ENCODE peak calls at places on chromosomes 13 and 19, in six cellular contexts. S is tibial artery, J is aorta, M is retinal pigment epithelial cell, K is GM12865, O is NCI-H1930. I is an unnamed sample.

GRCh38 chr13:80972857-80973478 is 632.0 kb upstream of the SPRY2 start:
- DNase-seq in O (no peak), K (no peak), J (no peak), S (no peak), M (no peak), I (no peak)

GRCh38 chr13:28408235-28408848 is 86.6 kb downstream of the FLT1 start:
- DNase-seq in J (no peak), S (no peak), M (no peak), O (no peak), K (no peak), I (no peak)

GRCh38 chr19:29653398-29653797 is 11.9 kb upstream of the PLEKHF1 start:
- DNase-seq in S (no peak), O (no peak), J (no peak), K (no peak), M (no peak), I (no peak)

GRCh38 chr13:98026457-98026857 is 73.0 kb downstream of the IPO5 start:
- DNase-seq in K (no peak), M (no peak), O (no peak), J (no peak), S (no peak), I (no peak)

GRCh38 chr19:55014714-55015113 is 23.4 kb downstream of the GP6 start:
- DNase-seq in S (no peak), J (no peak), K (no peak), O (no peak), M (no peak), I (peak)

GRCh38 chr19:12365094-12365371 is 450 bp downstream of the ZNF442 start:
- DNase-seq in M (no peak), S (no peak), J (no peak), O (no peak), K (no peak), I (peak)

GRCh38 chr13:62337109-62337880 is 921.6 kb upstream of the PCDH20 start:
- DNase-seq in K (no peak), M (no peak), O (no peak), S (no peak), J (no peak), I (peak)

GRCh38 chr13:30422056-30422914 is at the start of gene UBE2L5:
- DNase-seq in M (peak), S (peak), K (peak), J (peak), O (peak), I (peak)

GRCh38 chr19:28239270-28239669 is 973.7 kb downstream of the UQCRFS1 start:
- DNase-seq in S (no peak), K (no peak), M (no peak), J (no peak), O (peak), I (no peak)

GRCh38 chr19:54017266-54017665 is 25.8 kb downstream of the CACNG6 start:
- DNase-seq in J (no peak), S (no peak), K (no peak), O (no peak), M (no peak), I (no peak)

GRCh38 chr13:50074843-50075242 is 59.6 kb downstream of the KCNRG start:
- DNase-seq in J (no peak), S (no peak), O (no peak), K (peak), M (no peak), I (no peak)

GRCh38 chr13:94020833-94021232 is 458.6 kb downstream of the DCT start:
- DNase-seq in O (no peak), J (no peak), M (peak), K (no peak), S (no peak), I (no peak)

GRCh38 chr19:10228925-10229324 is 2.2 kb downstream of the S1PR2 start:
- DNase-seq in M (no peak), O (no peak), K (peak), S (no peak), J (no peak), I (peak)

GRCh38 chr19:30881986-30882385 is 467.2 kb downstream of the TSHZ3 start:
- DNase-seq in S (no peak), J (no peak), M (no peak), O (no peak), K (no peak), I (no peak)

I was measured in BE2C.